ENCODE peak calls at places on chromosomes 3 and 15, in four cellular contexts. G is stimulated activated CD4-positive, alpha-beta T cell treated with anti-CD3 and anti-CD28 coated beads, Interleukin-2, amount 100 ng/mL, for 48 hours; L is LoVo; Y is activated CD4-positive, CD25-positive, alpha-beta regulatory T cell. T is an unnamed sample.

GRCh38 chr3:178597388-178597787 is 61.2 kb downstream of the KCNMB2 start:
- DNase-seq in Y (no peak), G (no peak), L (no peak), T (no peak)

GRCh38 chr3:106380232-106380631 is 511.4 kb upstream of the CBLB start:
- DNase-seq in Y (no peak), G (no peak), L (no peak), T (no peak)

GRCh38 chr3:125582707-125583106 is 12.6 kb downstream of the OSBPL11 start:
- DNase-seq in Y (no peak), G (no peak), L (no peak), T (peak)

GRCh38 chr15:85036716-85037115 is 55.1 kb downstream of the PDE8A start:
- DNase-seq in G (no peak), Y (no peak), L (no peak), T (no peak)

GRCh38 chr3:157115069-157116006 is 44.6 kb downstream of the CCNL1 start:
- DNase-seq in L (peak), Y (no peak), G (no peak), T (no peak)

GRCh38 chr3:49671291-49672288 is 2.6 kb upstream of the APEH start:
- DNase-seq in G (peak), L (peak), Y (no peak), T (no peak)

GRCh38 chr3:12395349-12396012 is 88.8 kb upstream of the TSEN2 start:
- DNase-seq in Y (no peak), G (no peak), L (no peak), T (no peak)

GRCh38 chr3:154973851-154974250 is 106.3 kb upstream of the MME start:
- DNase-seq in Y (no peak), L (no peak), G (no peak), T (no peak)

GRCh38 chr15:74423443-74424257 is 10.1 kb downstream of the SEMA7A start:
- DNase-seq in Y (no peak), G (no peak), L (peak), T (no peak)